ENCODE peak calls at places on chromosomes 3 and 15, in four cellular contexts. P, D, W and O are unnamed samples.

GRCh38 chr3:128194843-128195242 is 41.6 kb downstream of the EEFSEC start:
- DNase-seq in W (no peak), D (no peak), P (no peak), O (no peak)

GRCh38 chr15:32029409-32029861 is 880 bp upstream of the CHRNA7 start:
- DNase-seq in P (no peak), D (no peak), W (peak), O (peak)

GRCh38 chr3:113532698-113533533 is 561 bp downstream of the SIDT1 start:
- DNase-seq in D (no peak), P (no peak), W (peak), O (peak)

GRCh38 chr3:72011495-72011894 is 226.5 kb upstream of the PROK2 start:
- DNase-seq in P (no peak), W (no peak), D (no peak), O (no peak)

GRCh38 chr3:17179381-17180205 is 294.8 kb downstream of the PLCL2 start:
- DNase-seq in P (no peak), D (no peak), W (no peak), O (no peak)

GRCh38 chr3:46931631-46932441 is 44.7 kb downstream of the CCDC12 start:
- DNase-seq in W (no peak), P (peak), D (no peak), O (no peak)

GRCh38 chr3:73605388-73605787 is 19.4 kb downstream of the PDZRN3 start:
- DNase-seq in W (no peak), P (no peak), D (no peak), O (no peak)

GRCh38 chr3:77746892-77747291 is 707.0 kb downstream of the ROBO2 start:
- DNase-seq in D (no peak), W (no peak), P (no peak), O (no peak)

GRCh38 chr3:121660356-121661171 is at the start of gene HCLS1:
- DNase-seq in P (no peak), D (no peak), W (no peak), O (no peak)

GRCh38 chr3:37640636-37641375 is 220.9 kb upstream of the CTDSPL start:
- DNase-seq in W (no peak), D (no peak), P (no peak), O (no peak)

GRCh38 chr3:55069950-55070349 is 142.1 kb upstream of the LRTM1 start:
- DNase-seq in P (no peak), D (no peak), W (no peak), O (no peak)

GRCh38 chr15:52780172-52780980 is 9.8 kb downstream of the ONECUT1 start:
- DNase-seq in D (peak), P (peak), W (peak), O (peak)

GRCh38 chr3:189570916-189571315 is 60.3 kb upstream of the TP63 start:
- DNase-seq in D (no peak), W (no peak), P (no peak), O (no peak)

GRCh38 chr3:150945226-150945625 is 27.3 kb downstream of the CLRN1 start:
- DNase-seq in P (no peak), D (no peak), W (no peak), O (no peak)

GRCh38 chr15:35871282-35871681 is 325.3 kb upstream of the DPH6 start:
- DNase-seq in W (no peak), D (no peak), P (no peak), O (no peak)

GRCh38 chr3:196339493-196340254 is 1.5 kb upstream of the TM4SF19 start:
- DNase-seq in P (peak), W (no peak), D (peak), O (no peak)

GRCh38 chr3:48301814-48302194 is 31.7 kb downstream of the SPINK8 start:
- DNase-seq in W (no peak), P (peak), D (peak), O (peak)

GRCh38 chr3:96814581-96815567 is at the start of gene EPHA6:
- DNase-seq in D (no peak), W (peak), P (no peak), O (no peak)

GRCh38 chr3:107068980-107069379 is 308.3 kb upstream of the CCDC54 start:
- DNase-seq in W (no peak), P (no peak), D (no peak), O (no peak)

GRCh38 chr3:17025594-17026139 is 140.9 kb downstream of the PLCL2 start:
- DNase-seq in P (no peak), D (no peak), W (no peak), O (no peak)

GRCh38 chr3:67654099-67654831 is at the start of gene SUCLG2:
- DNase-seq in W (peak), P (peak), D (peak), O (peak)

GRCh38 chr3:185250247-185250646 is 3.6 kb downstream of the EHHADH start:
- DNase-seq in W (no peak), P (no peak), D (no peak), O (no peak)

GRCh38 chr3:151908399-151908798 is 35.0 kb downstream of the SUCNR1 start:
- DNase-seq in W (no peak), P (no peak), D (no peak), O (no peak)

GRCh38 chr3:143389388-143389787 is 269.8 kb downstream of the CHST2 start:
- DNase-seq in W (no peak), P (no peak), D (no peak), O (no peak)

GRCh38 chr15:73984208-73984979 is 7.7 kb downstream of the STOML1 start:
- DNase-seq in P (no peak), D (no peak), W (no peak), O (no peak)

GRCh38 chr15:85770014-85770721 is 24.6 kb downstream of the KLHL25 start:
- DNase-seq in D (no peak), P (no peak), W (no peak), O (no peak)

GRCh38 chr3:129974451-129975331 is at the start of gene TRH:
- DNase-seq in P (no peak), D (no peak), W (peak), O (no peak)

GRCh38 chr3:118501152-118501551 is 533.5 kb downstream of the IGSF11 start:
- DNase-seq in W (peak), D (no peak), P (peak), O (peak)

GRCh38 chr15:54519577-54519976 is 541.3 kb downstream of the UNC13C start:
- DNase-seq in P (no peak), W (no peak), D (no peak), O (no peak)

GRCh38 chr3:40620151-40620550 is 95.4 kb downstream of the ZNF621 start:
- DNase-seq in D (no peak), W (no peak), P (no peak), O (no peak)

GRCh38 chr3:24254649-24255048 is 240.0 kb downstream of the THRB start:
- DNase-seq in D (no peak), W (no peak), P (no peak), O (no peak)

GRCh38 chr15:50315814-50316630 is 39.0 kb downstream of the GABPB1 start:
- DNase-seq in P (peak), W (no peak), D (peak), O (peak)

GRCh38 chr3:188671941-188672340 is 499.8 kb upstream of the TPRG1 start:
- DNase-seq in W (no peak), D (no peak), P (no peak), O (no peak)

GRCh38 chr15:47688573-47689086 is 28.7 kb upstream of the SEMA6D start:
- DNase-seq in P (no peak), W (no peak), D (no peak), O (no peak)

DNA sequence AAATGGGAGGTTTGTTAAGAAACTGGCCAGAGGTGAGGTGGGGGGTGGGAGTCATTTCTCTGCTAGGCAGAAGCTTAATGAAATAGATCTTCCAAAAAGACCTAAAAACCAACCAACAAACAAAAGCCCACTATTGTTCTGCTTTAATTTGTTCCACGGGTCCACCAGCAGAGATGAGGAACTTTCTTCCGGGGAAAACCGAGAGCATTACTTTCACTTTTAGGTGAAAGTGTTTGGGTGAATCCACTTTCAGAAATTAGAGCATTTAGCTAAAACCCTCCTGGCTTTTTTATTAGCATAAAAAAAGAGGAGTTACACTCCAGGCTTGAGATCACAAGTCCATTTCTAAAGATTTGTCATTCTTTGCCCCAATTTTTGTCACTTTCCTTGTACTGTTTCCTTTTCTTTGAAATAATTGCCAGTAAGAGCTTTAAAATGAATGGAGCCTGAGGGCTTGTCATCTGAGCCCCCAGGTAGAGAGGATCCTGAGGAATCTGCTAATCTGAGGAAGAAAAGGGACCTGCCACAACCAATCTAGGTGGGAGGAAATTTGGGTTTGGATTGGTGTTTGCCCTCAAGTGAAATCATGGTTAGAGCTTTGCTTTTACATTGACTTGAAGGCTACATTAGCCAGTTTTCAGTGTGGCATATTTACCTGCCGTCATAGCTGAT is 667.6 kb downstream of the NAALADL2 start:
- DNase-seq in D (no peak), W (no peak), P (no peak), O (no peak)
- TF ChIP-seq RNF2 in D (no peak), W (no peak), P (no peak), O (no peak)

GRCh38 chr3:126021224-126021623 is 52.2 kb downstream of the ROPN1B start:
- DNase-seq in P (no peak), W (no peak), D (no peak), O (no peak)
- TF ChIP-seq RNF2 in P (no peak), W (no peak), D (no peak), O (no peak)

GRCh38 chr3:10738688-10739372 is 77.2 kb upstream of the SLC6A11 start:
- DNase-seq in P (peak), W (peak), D (peak), O (peak)
- TF ChIP-seq RNF2 in P (peak), W (no peak), D (no peak), O (no peak)

GRCh38 chr3:170914690-170915089 is 6.3 kb upstream of the EIF5A2 start:
- DNase-seq in W (no peak), D (no peak), P (no peak), O (no peak)
- TF ChIP-seq RNF2 in W (no peak), D (no peak), P (no peak), O (no peak)

GRCh38 chr3:123788706-123789105 is 95.4 kb downstream of the MYLK start:
- DNase-seq in W (no peak), D (no peak), P (no peak), O (no peak)

GRCh38 chr3:123789160-123789559 is 95.0 kb downstream of the MYLK start:
- DNase-seq in W (peak), D (no peak), P (no peak), O (no peak)

GRCh38 chr3:123791073-123791370 is 93.1 kb downstream of the MYLK start:
- DNase-seq in D (no peak), W (peak), P (no peak), O (no peak)

GRCh38 chr3:123790254-123791072 is 93.7 kb downstream of the MYLK start:
- DNase-seq in D (no peak), P (no peak), W (no peak), O (no peak)

DNA sequence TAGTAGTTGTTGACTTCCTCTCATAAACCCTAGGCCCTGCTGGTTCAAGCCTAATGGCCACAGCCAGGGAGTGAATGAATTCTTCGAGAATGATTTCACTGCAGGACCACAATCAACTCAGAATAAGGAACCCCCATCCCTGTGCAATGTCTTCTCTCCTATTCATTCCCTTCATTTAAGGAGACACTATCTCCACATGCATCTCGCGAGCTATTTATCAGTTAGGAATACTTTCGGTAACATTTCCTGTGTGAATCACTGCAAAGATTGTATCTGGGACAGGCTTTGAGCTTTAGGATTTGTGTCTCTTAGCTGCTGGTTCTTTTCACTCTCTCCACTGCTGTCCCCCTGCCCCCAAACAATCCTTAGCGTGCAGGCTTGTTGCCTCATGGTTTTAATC is 94.4 kb downstream of the MYLK start:
- DNase-seq in P (no peak), W (no peak), D (no peak), O (no peak)
- TF ChIP-seq RNF2 in P (no peak), W (no peak), D (no peak), O (no peak)

GRCh38 chr3:20462226-20462625 is 276.2 kb upstream of the SGO1 start:
- DNase-seq in P (no peak), D (no peak), W (no peak), O (no peak)
- TF ChIP-seq RNF2 in P (no peak), D (no peak), W (no peak), O (no peak)